ENCODE peak calls at places on chromosomes 6 and 20, in ten cellular contexts. Q, N, V, R, F, D, Z, A, H and I are unnamed samples.

GRCh38 chr6:21891065-21891464 is 297.5 kb downstream of the SOX4 start:
- DNase-seq in N (no peak), A (no peak), Q (no peak), V (no peak), R (no peak), F (no peak), D (no peak), Z (no peak), H (no peak), I (no peak)

GRCh38 chr6:146106532-146106931 is 77.7 kb downstream of the GRM1 start:
- DNase-seq in D (no peak), H (no peak), V (no peak), A (no peak), N (no peak), Z (no peak), F (no peak), R (no peak), Q (no peak), I (no peak)

GRCh38 chr6:108559884-108560462 is 744 bp upstream of the FOXO3 start:
- DNase-seq in Q (peak), A (no peak), V (peak), N (peak), F (peak), H (peak), Z (peak), D (peak), R (peak), I (no peak)

GRCh38 chr6:141587482-141588266 is 545.1 kb upstream of the GJE1 start:
- DNase-seq in R (no peak), N (no peak), A (peak), V (no peak), H (no peak), Q (peak), Z (no peak), F (peak), D (peak), I (no peak)

GRCh38 chr6:89239338-89239737 is 22.2 kb upstream of the GABRR1 start:
- DNase-seq in A (no peak), H (no peak), D (no peak), N (no peak), Q (no peak), Z (peak), R (no peak), V (no peak), F (no peak), I (peak)

GRCh38 chr6:66926060-66926459 is 1219.0 kb upstream of the EYS start:
- DNase-seq in F (peak), D (peak), R (no peak), V (no peak), H (no peak), Z (no peak), Q (peak), A (no peak), N (no peak), I (no peak)

GRCh38 chr20:52242237-52243230 is 51.0 kb upstream of the ZFP64 start:
- DNase-seq in V (no peak), R (no peak), H (no peak), N (peak), D (peak), F (peak), A (no peak), Q (peak), Z (no peak), I (peak)

GRCh38 chr6:77326029-77326428 is 137.3 kb downstream of the HTR1B start:
- DNase-seq in A (no peak), V (no peak), N (no peak), D (peak), R (no peak), Z (no peak), F (peak), Q (no peak), H (no peak), I (no peak)

GRCh38 chr6:141152951-141153350 is 979.8 kb upstream of the GJE1 start:
- DNase-seq in D (no peak), Z (no peak), R (no peak), Q (peak), F (peak), H (no peak), N (no peak), A (peak), V (no peak), I (no peak)

GRCh38 chr6:14681699-14682487 is 564.0 kb upstream of the JARID2 start:
- DNase-seq in D (peak), V (no peak), R (no peak), Q (peak), A (no peak), F (no peak), H (no peak), N (no peak), Z (no peak), I (no peak)

GRCh38 chr6:148795563-148795962 is 48.7 kb downstream of the UST start:
- DNase-seq in F (no peak), H (no peak), Z (no peak), V (no peak), A (no peak), Q (no peak), D (no peak), R (no peak), N (no peak), I (no peak)

GRCh38 chr20:52105045-52105572 is 86.5 kb downstream of the ZFP64 start:
- DNase-seq in R (peak), Q (peak), H (peak), V (no peak), F (peak), Z (peak), N (peak), D (peak), A (no peak), I (no peak)

GRCh38 chr6:39962831-39963230 is 28.6 kb upstream of the MOCS1 start:
- DNase-seq in R (no peak), H (no peak), V (no peak), A (peak), Q (peak), F (no peak), D (no peak), Z (no peak), N (no peak), I (no peak)

GRCh38 chr6:160991411-160992322 is at the start of gene MAP3K4:
- DNase-seq in N (peak), D (peak), V (no peak), H (peak), F (peak), R (peak), A (no peak), Q (peak), Z (peak), I (peak)

GRCh38 chr6:141884850-141885249 is 247.9 kb upstream of the GJE1 start:
- DNase-seq in A (no peak), Q (no peak), R (no peak), H (no peak), Z (no peak), N (no peak), F (no peak), D (no peak), V (no peak), I (no peak)

GRCh38 chr6:16081337-16081736 is 47.5 kb upstream of the MYLIP start:
- DNase-seq in R (no peak), Q (no peak), H (no peak), F (no peak), A (no peak), D (no peak), V (no peak), Z (no peak), N (no peak), I (no peak)

GRCh38 chr6:27374824-27375612 is 13.5 kb upstream of the ZNF391 start:
- DNase-seq in D (peak), Z (peak), A (no peak), F (peak), N (peak), Q (peak), R (peak), V (no peak), H (peak), I (peak)

GRCh38 chr20:56285496-56285895 is 37.0 kb downstream of the MC3R start:
- DNase-seq in N (no peak), F (no peak), V (no peak), Q (peak), H (no peak), Z (no peak), R (no peak), D (no peak), A (no peak), I (no peak)

GRCh38 chr6:167113047-167113446 is 9.8 kb upstream of the CCR6 start:
- DNase-seq in Z (no peak), Q (no peak), F (no peak), R (no peak), A (no peak), H (no peak), D (no peak), V (no peak), N (no peak), I (peak)

GRCh38 chr6:22656696-22657340 is 87.5 kb downstream of the HDGFL1 start:
- DNase-seq in Q (no peak), R (no peak), V (no peak), Z (no peak), D (no peak), N (no peak), A (no peak), F (no peak), H (no peak), I (no peak)

GRCh38 chr6:100457251-100457990 is 7.3 kb downstream of the SIM1 start:
- DNase-seq in V (no peak), D (no peak), R (no peak), Z (peak), H (no peak), F (no peak), N (no peak), Q (no peak), A (no peak), I (no peak)

GRCh38 chr6:47633141-47633540 is 65.2 kb upstream of the ADGRF4 start:
- DNase-seq in H (no peak), R (no peak), V (no peak), D (peak), F (peak), A (no peak), Z (no peak), N (peak), Q (no peak), I (no peak)
- TF ChIP-seq CTCF in H (no peak), R (no peak), V (peak), D (no peak), F (peak), A (no peak), Z (no peak), N (no peak), Q (no peak), I (peak)

GRCh38 chr6:158595223-158595622 is 35.3 kb downstream of the TMEM181 start:
- DNase-seq in V (no peak), N (no peak), F (no peak), R (no peak), Q (no peak), D (no peak), Z (no peak), A (no peak), H (no peak), I (no peak)
- TF ChIP-seq CTCF in V (no peak), N (peak), F (peak), R (peak), Q (peak), D (peak), Z (no peak), A (peak), H (no peak), I (no peak)

GRCh38 chr20:8523684-8524083 is 391.6 kb downstream of the PLCB1 start:
- DNase-seq in F (no peak), Z (peak), H (no peak), Q (peak), V (no peak), N (peak), A (no peak), R (no peak), D (no peak), I (no peak)
- TF ChIP-seq CTCF in F (no peak), Z (no peak), H (no peak), Q (peak), V (no peak), N (peak), A (no peak), R (no peak), D (no peak), I (no peak)

GRCh38 chr6:134997133-134997841 is 47.4 kb upstream of the ALDH8A1 start:
- DNase-seq in V (no peak), Z (no peak), N (no peak), D (no peak), A (no peak), H (no peak), R (no peak), Q (no peak), F (no peak), I (no peak)

GRCh38 chr6:135002974-135003703 is 51.5 kb downstream of the HBS1L start:
- DNase-seq in H (no peak), V (no peak), D (no peak), Z (no peak), R (no peak), N (peak), Q (no peak), F (no peak), A (no peak), I (peak)

GRCh38 chr6:134999107-134999506 is 49.2 kb upstream of the ALDH8A1 start:
- DNase-seq in H (no peak), V (no peak), Q (no peak), D (no peak), R (no peak), N (no peak), A (no peak), F (no peak), Z (no peak), I (no peak)

GRCh38 chr6:135006386-135006914 is 48.2 kb downstream of the HBS1L start:
- DNase-seq in V (no peak), F (peak), A (no peak), D (peak), Z (no peak), H (no peak), Q (no peak), N (no peak), R (no peak), I (no peak)

GRCh38 chr6:135002229-135002844 is 52.3 kb downstream of the HBS1L start:
- DNase-seq in R (no peak), N (peak), H (no peak), Z (no peak), A (no peak), Q (peak), F (peak), V (no peak), D (peak), I (no peak)
- TF ChIP-seq CTCF in R (peak), N (peak), H (no peak), Z (peak), A (peak), Q (peak), F (peak), V (peak), D (peak), I (peak)